ENCODE peak calls at places on chromosome 19, in ten cellular contexts. B is B cell, Z is neural crest cell, J is neural progenitor cell, A is thoracic aorta, C is MCF 10A, K is progenitor cell of endocrine pancreas, L is ovary, U is IMR-90, X is foreskin fibroblast. H is an unnamed sample.

GRCh38 chr19:1410136-1410786 is 2.9 kb downstream of the DAZAP1 start:
- DNase-seq in X (peak), A (no peak), B (no peak), C (no peak), K (no peak), J (no peak), U (peak), L (no peak), Z (no peak), H (no peak)

GRCh38 chr19:8988204-8988603 is 22.0 kb downstream of the MUC16 start:
- DNase-seq in C (no peak), B (no peak), J (peak), U (no peak), X (peak), K (no peak), L (no peak), Z (no peak), A (no peak), H (no peak)

GRCh38 chr19:43798546-43799409 is 3.5 kb downstream of the LYPD5 start:
- DNase-seq in X (peak), C (peak), Z (no peak), K (peak), B (peak), A (no peak), L (no peak), J (peak), U (no peak), H (no peak)

GRCh38 chr19:58128041-58128685 is 22.4 kb downstream of the ZNF329 start:
- DNase-seq in U (no peak), K (no peak), C (no peak), X (no peak), J (no peak), A (no peak), B (no peak), Z (no peak), L (no peak), H (no peak)

GRCh38 chr19:18526316-18526715 is 4.4 kb upstream of the ELL start:
- DNase-seq in C (peak), B (no peak), K (no peak), X (no peak), U (no peak), Z (no peak), J (no peak), A (no peak), L (no peak), H (no peak)

GRCh38 chr19:5587661-5588060 is 19.9 kb upstream of the TINCR start:
- DNase-seq in K (no peak), J (no peak), Z (no peak), B (no peak), A (no peak), C (no peak), U (no peak), X (no peak), L (no peak), H (no peak)

GRCh38 chr19:46015961-46016425 is 6.9 kb downstream of the PGLYRP1 start:
- DNase-seq in B (peak), L (no peak), A (no peak), C (no peak), Z (no peak), J (peak), K (no peak), U (no peak), X (peak), H (no peak)

GRCh38 chr19:54063350-54064078 is at the start of gene VSTM1:
- DNase-seq in L (no peak), J (no peak), X (no peak), K (no peak), U (no peak), C (no peak), B (no peak), Z (no peak), A (no peak), H (no peak)

GRCh38 chr19:56110515-56111448 is 10.3 kb downstream of the ZNF787 start:
- DNase-seq in C (no peak), X (peak), J (peak), L (peak), Z (no peak), A (no peak), K (no peak), U (peak), B (peak), H (no peak)

GRCh38 chr19:46296722-46297431 is at the start of gene HIF3A:
- DNase-seq in X (peak), U (no peak), B (no peak), L (peak), J (peak), A (no peak), C (no peak), K (peak), Z (peak), H (peak)

GRCh38 chr19:52297601-52298358 is 811 bp downstream of the ZNF480 start:
- DNase-seq in Z (no peak), U (peak), X (peak), K (no peak), J (peak), A (no peak), B (peak), C (no peak), L (no peak), H (no peak)

GRCh38 chr19:8256276-8257051 is 47.3 kb downstream of the CERS4 start:
- DNase-seq in J (no peak), K (no peak), X (no peak), A (no peak), B (no peak), Z (no peak), L (no peak), U (no peak), C (no peak), H (no peak)

GRCh38 chr19:51079486-51080110 is 3.1 kb downstream of the KLK14 start:
- DNase-seq in C (peak), K (no peak), U (no peak), L (no peak), B (no peak), J (no peak), X (no peak), A (no peak), Z (no peak), H (no peak)

GRCh38 chr19:52936958-52937334 is 13.7 kb upstream of the ZNF888 start:
- DNase-seq in J (no peak), A (no peak), C (no peak), U (no peak), X (no peak), B (no peak), K (no peak), L (no peak), Z (no peak), H (no peak)

GRCh38 chr19:40191836-40192646 is 815 bp downstream of the MAP3K10 start:
- DNase-seq in A (no peak), K (peak), X (peak), J (peak), C (peak), Z (peak), L (peak), B (peak), U (peak), H (no peak)

GRCh38 chr19:50331187-50332013 is 2.2 kb upstream of the KCNC3 start:
- DNase-seq in C (no peak), L (no peak), U (no peak), B (no peak), K (no peak), J (peak), X (no peak), A (no peak), Z (no peak), H (no peak)

GRCh38 chr19:37333457-37333856 is 37.4 kb upstream of the ZNF527 start:
- DNase-seq in C (no peak), Z (no peak), X (peak), J (no peak), L (no peak), K (no peak), A (no peak), B (no peak), U (no peak), H (no peak)

GRCh38 chr19:29479941-29480340 is 45.9 kb upstream of the VSTM2B start:
- DNase-seq in A (no peak), C (no peak), K (no peak), L (no peak), U (no peak), X (no peak), J (no peak), B (no peak), Z (no peak), H (no peak)

GRCh38 chr19:15225797-15226196 is 6.5 kb downstream of the EPHX3 start:
- DNase-seq in J (no peak), C (no peak), K (no peak), X (no peak), L (no peak), U (no peak), B (no peak), Z (no peak), A (no peak), H (no peak)

GRCh38 chr19:50384685-50385535 is 763 bp downstream of the POLD1 start:
- DNase-seq in A (no peak), B (peak), L (no peak), C (peak), Z (no peak), K (no peak), X (peak), U (peak), J (peak), H (no peak)

GRCh38 chr19:47239610-47240296 is 8.8 kb upstream of the BBC3 start:
- DNase-seq in Z (peak), A (no peak), L (no peak), C (no peak), K (peak), B (peak), J (peak), U (peak), X (peak), H (peak)

GRCh38 chr19:50896591-50897190 is 14.5 kb downstream of the KLK4 start:
- DNase-seq in A (no peak), U (peak), L (no peak), X (peak), Z (no peak), J (no peak), C (peak), K (no peak), B (no peak), H (no peak)

GRCh38 chr19:47445937-47446402 is 25.7 kb downstream of the SLC8A2 start:
- DNase-seq in J (peak), K (no peak), C (no peak), A (no peak), Z (no peak), B (peak), X (peak), L (peak), U (no peak), H (no peak)

GRCh38 chr19:33275933-33276619 is 26.3 kb downstream of the CEBPA start:
- DNase-seq in L (no peak), A (no peak), C (no peak), X (no peak), J (no peak), K (no peak), B (no peak), U (no peak), Z (no peak), H (no peak)

GRCh38 chr19:48509467-48510194 is 2.0 kb downstream of the LMTK3 start:
- DNase-seq in J (peak), U (no peak), L (no peak), K (no peak), C (no peak), B (no peak), X (no peak), Z (no peak), A (no peak), H (no peak)

DNA sequence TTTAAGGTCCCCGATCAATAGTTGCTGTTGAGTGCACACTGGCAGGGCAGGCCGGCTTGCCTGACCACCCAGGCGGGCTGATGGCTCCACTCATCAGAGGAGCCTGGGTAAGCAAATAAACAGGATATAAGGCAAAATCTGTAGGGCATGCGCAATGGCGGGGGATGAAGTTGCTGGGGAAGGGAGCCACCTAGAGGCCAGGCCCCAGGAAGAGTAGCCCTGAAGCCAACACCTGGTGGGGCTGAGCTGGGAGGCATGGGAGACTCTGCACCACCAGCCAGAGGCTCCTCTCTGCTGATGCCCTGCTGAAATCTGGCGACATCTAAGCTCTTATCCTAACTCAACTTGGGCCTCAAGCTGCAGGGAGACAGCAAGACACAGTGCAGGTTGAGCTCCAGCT is 324.3 kb downstream of the ZNF536 start:
- DNase-seq in B (no peak), A (no peak), K (peak), U (peak), J (peak), L (no peak), X (no peak), Z (peak), C (no peak), H (no peak)
- TF ChIP-seq CTCF in B (no peak), A (no peak), K (peak), U (peak), J (peak), L (no peak), X (peak), Z (peak), C (no peak), H (no peak)

DNA sequence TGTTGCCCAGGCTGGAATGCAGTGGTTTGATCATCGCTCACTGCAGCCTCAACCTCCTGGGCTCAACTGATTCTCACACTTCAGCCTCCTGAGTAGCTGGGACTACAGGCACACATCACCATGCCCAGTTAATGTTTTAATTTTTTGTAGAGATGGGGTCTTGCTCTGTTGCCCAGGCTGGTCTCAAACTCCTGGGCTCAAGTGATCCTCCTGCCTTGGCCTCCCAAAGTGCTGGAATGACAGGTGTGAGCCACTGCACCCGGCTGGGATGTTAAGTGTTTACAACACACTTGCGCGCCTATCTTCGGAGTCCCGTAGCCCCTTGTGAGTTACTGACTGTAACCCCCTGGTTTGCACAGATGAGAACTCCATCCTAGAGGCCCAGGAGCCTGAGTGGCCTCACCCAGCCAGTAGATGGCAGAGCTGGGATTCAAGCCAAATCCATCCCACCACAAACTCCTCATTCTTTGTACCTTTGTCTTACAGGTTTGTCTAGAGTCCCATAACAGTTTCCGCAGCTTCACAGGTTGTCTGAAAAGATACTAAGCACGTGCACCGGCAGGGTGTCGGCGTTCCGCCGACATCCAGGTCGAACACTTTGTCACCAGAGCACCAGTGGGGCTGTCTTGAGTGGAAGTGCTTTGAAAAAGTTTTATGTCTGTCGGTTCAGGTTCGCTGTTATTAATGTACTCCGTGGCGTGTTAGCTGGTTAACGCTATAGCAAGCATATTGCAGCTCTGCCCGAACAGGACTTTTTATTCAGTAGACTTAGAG is 14.7 kb downstream of the MAG start:
- DNase-seq in K (no peak), B (peak), Z (no peak), L (no peak), J (peak), U (no peak), C (peak), X (no peak), A (no peak), H (no peak)
- TF ChIP-seq CTCF in K (peak), B (peak), Z (peak), L (no peak), J (peak), U (no peak), C (no peak), X (no peak), A (no peak), H (peak)

GRCh38 chr19:23515551-23515950 is 120.3 kb upstream of the ZNF91 start:
- DNase-seq in C (no peak), L (no peak), K (no peak), J (no peak), U (no peak), X (no peak), B (no peak), A (no peak), Z (no peak), H (no peak)
- TF ChIP-seq CTCF in C (no peak), L (no peak), K (no peak), J (no peak), U (no peak), X (no peak), B (no peak), A (no peak), Z (no peak), H (no peak)

GRCh38 chr19:42176990-42177685 is 40.3 kb downstream of the DEDD2 start:
- DNase-seq in K (peak), Z (peak), J (peak), C (peak), A (no peak), U (peak), L (peak), B (peak), X (peak), H (peak)

GRCh38 chr19:42177686-42178019 is 39.8 kb downstream of the DEDD2 start:
- DNase-seq in Z (no peak), L (no peak), A (no peak), J (no peak), X (no peak), B (no peak), U (no peak), C (no peak), K (no peak), H (no peak)

GRCh38 chr19:42176649-42176989 is 40.9 kb downstream of the DEDD2 start:
- DNase-seq in K (no peak), L (no peak), Z (no peak), X (no peak), C (peak), U (no peak), A (no peak), J (peak), B (no peak), H (no peak)

GRCh38 chr19:42179501-42179817 is 38.0 kb downstream of the DEDD2 start:
- DNase-seq in L (no peak), B (no peak), A (no peak), U (no peak), X (no peak), Z (no peak), J (peak), K (no peak), C (no peak), H (no peak)

GRCh38 chr19:42178791-42179500 is 38.5 kb downstream of the DEDD2 start:
- DNase-seq in L (no peak), A (no peak), X (no peak), J (no peak), B (peak), C (no peak), U (no peak), K (no peak), Z (peak), H (no peak)
- TF ChIP-seq CTCF in L (no peak), A (no peak), X (peak), J (peak), B (peak), C (peak), U (no peak), K (peak), Z (peak), H (peak)

GRCh38 chr19:38556521-38557174 is 61.1 kb downstream of the MAP4K1 start:
- DNase-seq in B (no peak), C (peak), K (no peak), X (peak), A (no peak), U (no peak), J (no peak), L (no peak), Z (no peak), H (no peak)
- TF ChIP-seq CTCF in B (no peak), C (peak), K (peak), X (peak), A (no peak), U (peak), J (peak), L (no peak), Z (peak), H (no peak)

DNA sequence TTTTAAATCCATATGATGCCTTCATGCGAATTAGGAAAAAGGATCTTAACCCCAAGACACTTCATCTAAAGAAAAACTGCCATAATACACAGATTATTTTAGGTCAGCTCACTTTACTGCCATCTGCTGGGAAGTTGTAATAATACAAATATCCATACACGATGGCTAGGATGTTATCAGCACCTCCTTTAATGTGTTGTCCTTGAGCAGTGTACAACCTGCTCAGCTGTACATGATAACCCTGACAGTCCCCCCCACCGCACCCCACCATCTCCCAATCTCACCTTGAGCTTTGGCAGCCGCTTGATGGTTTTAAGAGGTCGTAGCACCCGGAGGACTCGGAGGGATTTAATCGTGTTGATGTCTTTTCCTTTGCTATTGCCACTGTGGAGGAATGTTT is 112.2 kb downstream of the IER2 start:
- DNase-seq in L (no peak), Z (no peak), X (peak), K (no peak), U (peak), J (peak), A (no peak), C (peak), B (peak), H (no peak)
- TF ChIP-seq CTCF in L (peak), Z (peak), X (peak), K (peak), U (peak), J (peak), A (peak), C (peak), B (peak), H (peak)